ENCODE peak calls at places on chromosomes 2 and 18, in ten cellular contexts. One of them, this sample, is unnamed.

GRCh38 chr2:1701556-1702185 is 42.6 kb downstream of the PXDN start:
- DNase-seq in GM23338: peak
- DNase-seq in substantia nigra: no peak
- DNase-seq in naive thymus-derived CD4-positive, alpha-beta T cell: no peak
- DNase-seq in right lobe of liver: no peak
- DNase-seq in kidney: no peak
- DNase-seq in lower lobe of right lung: no peak
- DNase-seq in endothelial cell of umbilical vein: no peak
- DNase-seq in tibial artery: no peak
- DNase-seq in effector memory CD4-positive, alpha-beta T cell: no peak
- DNase-seq in this sample: no peak

GRCh38 chr2:101720732-101721131 is 23.2 kb downstream of the MAP4K4 start:
- DNase-seq in GM23338: no peak
- DNase-seq in lower lobe of right lung: no peak
- DNase-seq in substantia nigra: no peak
- DNase-seq in endothelial cell of umbilical vein: no peak
- DNase-seq in tibial artery: no peak
- DNase-seq in effector memory CD4-positive, alpha-beta T cell: no peak
- DNase-seq in right lobe of liver: no peak
- DNase-seq in naive thymus-derived CD4-positive, alpha-beta T cell: no peak
- DNase-seq in kidney: no peak
- DNase-seq in this sample: no peak

GRCh38 chr2:219207884-219208740 is 1.5 kb downstream of the ZFAND2B start:
- DNase-seq in tibial artery: no peak
- DNase-seq in GM23338: no peak
- DNase-seq in endothelial cell of umbilical vein: peak
- DNase-seq in effector memory CD4-positive, alpha-beta T cell: no peak
- DNase-seq in kidney: peak
- DNase-seq in substantia nigra: no peak
- DNase-seq in lower lobe of right lung: no peak
- DNase-seq in naive thymus-derived CD4-positive, alpha-beta T cell: no peak
- DNase-seq in right lobe of liver: no peak
- DNase-seq in this sample: no peak

GRCh38 chr2:85472265-85472664 is 53.8 kb downstream of the SH2D6 start:
- DNase-seq in effector memory CD4-positive, alpha-beta T cell: no peak
- DNase-seq in substantia nigra: no peak
- DNase-seq in right lobe of liver: no peak
- DNase-seq in GM23338: peak
- DNase-seq in tibial artery: no peak
- DNase-seq in kidney: no peak
- DNase-seq in naive thymus-derived CD4-positive, alpha-beta T cell: no peak
- DNase-seq in endothelial cell of umbilical vein: no peak
- DNase-seq in lower lobe of right lung: no peak
- DNase-seq in this sample: no peak

GRCh38 chr2:33577660-33578059 is 21.4 kb downstream of the FAM98A start:
- DNase-seq in lower lobe of right lung: no peak
- DNase-seq in GM23338: peak
- DNase-seq in effector memory CD4-positive, alpha-beta T cell: no peak
- DNase-seq in endothelial cell of umbilical vein: no peak
- DNase-seq in right lobe of liver: no peak
- DNase-seq in substantia nigra: no peak
- DNase-seq in naive thymus-derived CD4-positive, alpha-beta T cell: no peak
- DNase-seq in kidney: no peak
- DNase-seq in tibial artery: no peak
- DNase-seq in this sample: no peak

GRCh38 chr2:153299217-153299616 is 179.3 kb downstream of the RPRM start:
- DNase-seq in GM23338: no peak
- DNase-seq in right lobe of liver: no peak
- DNase-seq in naive thymus-derived CD4-positive, alpha-beta T cell: no peak
- DNase-seq in tibial artery: no peak
- DNase-seq in kidney: no peak
- DNase-seq in substantia nigra: no peak
- DNase-seq in effector memory CD4-positive, alpha-beta T cell: no peak
- DNase-seq in lower lobe of right lung: no peak
- DNase-seq in endothelial cell of umbilical vein: no peak
- DNase-seq in this sample: no peak

GRCh38 chr2:112627060-112628040 is 18.4 kb upstream of the SLC20A1 start:
- DNase-seq in lower lobe of right lung: no peak
- DNase-seq in tibial artery: peak
- DNase-seq in effector memory CD4-positive, alpha-beta T cell: no peak
- DNase-seq in substantia nigra: peak
- DNase-seq in GM23338: no peak
- DNase-seq in kidney: no peak
- DNase-seq in naive thymus-derived CD4-positive, alpha-beta T cell: no peak
- DNase-seq in endothelial cell of umbilical vein: peak
- DNase-seq in right lobe of liver: no peak
- DNase-seq in this sample: no peak

GRCh38 chr2:98134138-98134537 is 47.2 kb downstream of the VWA3B start:
- DNase-seq in right lobe of liver: no peak
- DNase-seq in endothelial cell of umbilical vein: peak
- DNase-seq in kidney: no peak
- DNase-seq in lower lobe of right lung: peak
- DNase-seq in GM23338: peak
- DNase-seq in tibial artery: no peak
- DNase-seq in effector memory CD4-positive, alpha-beta T cell: no peak
- DNase-seq in substantia nigra: no peak
- DNase-seq in naive thymus-derived CD4-positive, alpha-beta T cell: no peak
- DNase-seq in this sample: no peak

GRCh38 chr2:73035899-73036778 is 35.4 kb downstream of the SFXN5 start:
- DNase-seq in effector memory CD4-positive, alpha-beta T cell: no peak
- DNase-seq in tibial artery: no peak
- DNase-seq in kidney: no peak
- DNase-seq in substantia nigra: peak
- DNase-seq in right lobe of liver: peak
- DNase-seq in lower lobe of right lung: no peak
- DNase-seq in endothelial cell of umbilical vein: no peak
- DNase-seq in GM23338: peak
- DNase-seq in naive thymus-derived CD4-positive, alpha-beta T cell: no peak
- DNase-seq in this sample: no peak

GRCh38 chr2:73036779-73037165 is 34.7 kb downstream of the SFXN5 start:
- DNase-seq in right lobe of liver: no peak
- DNase-seq in tibial artery: no peak
- DNase-seq in naive thymus-derived CD4-positive, alpha-beta T cell: no peak
- DNase-seq in kidney: no peak
- DNase-seq in endothelial cell of umbilical vein: no peak
- DNase-seq in effector memory CD4-positive, alpha-beta T cell: no peak
- DNase-seq in lower lobe of right lung: no peak
- DNase-seq in GM23338: no peak
- DNase-seq in substantia nigra: peak
- DNase-seq in this sample: no peak

GRCh38 chr2:73033766-73034381 is 37.6 kb downstream of the SFXN5 start:
- DNase-seq in endothelial cell of umbilical vein: no peak
- DNase-seq in GM23338: no peak
- DNase-seq in lower lobe of right lung: no peak
- DNase-seq in tibial artery: no peak
- DNase-seq in right lobe of liver: peak
- DNase-seq in effector memory CD4-positive, alpha-beta T cell: no peak
- DNase-seq in kidney: no peak
- DNase-seq in substantia nigra: no peak
- DNase-seq in naive thymus-derived CD4-positive, alpha-beta T cell: no peak
- DNase-seq in this sample: peak

GRCh38 chr2:73033142-73033765 is 38.3 kb downstream of the SFXN5 start:
- DNase-seq in tibial artery: no peak
- DNase-seq in endothelial cell of umbilical vein: no peak
- DNase-seq in substantia nigra: no peak
- DNase-seq in lower lobe of right lung: no peak
- DNase-seq in kidney: no peak
- DNase-seq in right lobe of liver: no peak
- DNase-seq in GM23338: no peak
- DNase-seq in effector memory CD4-positive, alpha-beta T cell: no peak
- DNase-seq in naive thymus-derived CD4-positive, alpha-beta T cell: no peak
- DNase-seq in this sample: no peak

GRCh38 chr2:73034661-73035374 is 36.7 kb downstream of the SFXN5 start:
- DNase-seq in kidney: no peak
- DNase-seq in lower lobe of right lung: no peak
- DNase-seq in effector memory CD4-positive, alpha-beta T cell: no peak
- DNase-seq in substantia nigra: no peak
- DNase-seq in tibial artery: no peak
- DNase-seq in GM23338: no peak
- DNase-seq in right lobe of liver: no peak
- DNase-seq in naive thymus-derived CD4-positive, alpha-beta T cell: no peak
- DNase-seq in endothelial cell of umbilical vein: no peak
- DNase-seq in this sample: no peak
- H3K27ac ChIP-seq in kidney: no peak
- H3K27ac ChIP-seq in lower lobe of right lung: no peak
- H3K27ac ChIP-seq in effector memory CD4-positive, alpha-beta T cell: no peak
- H3K27ac ChIP-seq in substantia nigra: no peak
- H3K27ac ChIP-seq in tibial artery: no peak
- H3K27ac ChIP-seq in GM23338: no peak
- H3K27ac ChIP-seq in right lobe of liver: peak
- H3K27ac ChIP-seq in naive thymus-derived CD4-positive, alpha-beta T cell: no peak
- H3K27ac ChIP-seq in endothelial cell of umbilical vein: no peak
- H3K27ac ChIP-seq in this sample: no peak

GRCh38 chr18:63904694-63905093 is 3.1 kb upstream of the SERPINB10 start:
- DNase-seq in lower lobe of right lung: no peak
- DNase-seq in endothelial cell of umbilical vein: no peak
- DNase-seq in kidney: no peak
- DNase-seq in naive thymus-derived CD4-positive, alpha-beta T cell: no peak
- DNase-seq in right lobe of liver: no peak
- DNase-seq in GM23338: no peak
- DNase-seq in substantia nigra: no peak
- DNase-seq in tibial artery: no peak
- DNase-seq in effector memory CD4-positive, alpha-beta T cell: no peak
- DNase-seq in this sample: no peak

GRCh38 chr18:63909870-63910269 is 2.1 kb downstream of the SERPINB10 start:
- DNase-seq in naive thymus-derived CD4-positive, alpha-beta T cell: no peak
- DNase-seq in lower lobe of right lung: no peak
- DNase-seq in substantia nigra: no peak
- DNase-seq in kidney: no peak
- DNase-seq in effector memory CD4-positive, alpha-beta T cell: no peak
- DNase-seq in right lobe of liver: no peak
- DNase-seq in tibial artery: no peak
- DNase-seq in endothelial cell of umbilical vein: no peak
- DNase-seq in GM23338: no peak
- DNase-seq in this sample: no peak

GRCh38 chr18:63905361-63905760 is 2.4 kb upstream of the SERPINB10 start:
- DNase-seq in effector memory CD4-positive, alpha-beta T cell: no peak
- DNase-seq in lower lobe of right lung: no peak
- DNase-seq in right lobe of liver: no peak
- DNase-seq in tibial artery: no peak
- DNase-seq in naive thymus-derived CD4-positive, alpha-beta T cell: no peak
- DNase-seq in GM23338: no peak
- DNase-seq in kidney: no peak
- DNase-seq in substantia nigra: no peak
- DNase-seq in endothelial cell of umbilical vein: no peak
- DNase-seq in this sample: no peak

GRCh38 chr18:63908858-63909257 is 1.1 kb downstream of the SERPINB10 start:
- DNase-seq in kidney: no peak
- DNase-seq in substantia nigra: no peak
- DNase-seq in lower lobe of right lung: no peak
- DNase-seq in naive thymus-derived CD4-positive, alpha-beta T cell: no peak
- DNase-seq in right lobe of liver: no peak
- DNase-seq in effector memory CD4-positive, alpha-beta T cell: no peak
- DNase-seq in tibial artery: no peak
- DNase-seq in GM23338: no peak
- DNase-seq in endothelial cell of umbilical vein: no peak
- DNase-seq in this sample: no peak

DNA sequence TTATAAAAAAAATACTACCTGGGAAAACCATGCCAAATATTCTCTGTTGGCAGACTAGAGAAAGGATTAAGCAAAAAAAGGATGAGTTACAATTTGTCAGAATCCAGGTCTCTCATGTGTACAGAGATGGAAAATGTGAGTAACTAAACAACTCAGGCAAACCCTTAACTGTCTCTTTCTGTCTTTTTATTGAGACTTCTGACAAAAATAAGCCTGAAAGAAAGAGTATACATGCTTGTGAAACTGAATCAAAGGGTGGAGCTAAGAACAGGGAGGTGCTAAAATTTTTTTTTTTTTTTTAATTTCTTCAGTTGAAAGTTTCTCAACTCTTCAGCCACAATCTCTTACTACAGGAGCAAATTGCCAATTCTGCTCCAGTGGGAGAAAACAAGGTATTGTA is at the start of gene SERPINB10:
- DNase-seq in effector memory CD4-positive, alpha-beta T cell: no peak
- DNase-seq in right lobe of liver: no peak
- DNase-seq in substantia nigra: no peak
- DNase-seq in kidney: no peak
- DNase-seq in naive thymus-derived CD4-positive, alpha-beta T cell: no peak
- DNase-seq in endothelial cell of umbilical vein: no peak
- DNase-seq in GM23338: no peak
- DNase-seq in lower lobe of right lung: no peak
- DNase-seq in tibial artery: no peak
- DNase-seq in this sample: no peak
- H3K27ac ChIP-seq in effector memory CD4-positive, alpha-beta T cell: no peak
- H3K27ac ChIP-seq in right lobe of liver: no peak
- H3K27ac ChIP-seq in substantia nigra: no peak
- H3K27ac ChIP-seq in kidney: no peak
- H3K27ac ChIP-seq in naive thymus-derived CD4-positive, alpha-beta T cell: no peak
- H3K27ac ChIP-seq in endothelial cell of umbilical vein: no peak
- H3K27ac ChIP-seq in GM23338: no peak
- H3K27ac ChIP-seq in lower lobe of right lung: no peak
- H3K27ac ChIP-seq in tibial artery: no peak
- H3K27ac ChIP-seq in this sample: no peak

DNA sequence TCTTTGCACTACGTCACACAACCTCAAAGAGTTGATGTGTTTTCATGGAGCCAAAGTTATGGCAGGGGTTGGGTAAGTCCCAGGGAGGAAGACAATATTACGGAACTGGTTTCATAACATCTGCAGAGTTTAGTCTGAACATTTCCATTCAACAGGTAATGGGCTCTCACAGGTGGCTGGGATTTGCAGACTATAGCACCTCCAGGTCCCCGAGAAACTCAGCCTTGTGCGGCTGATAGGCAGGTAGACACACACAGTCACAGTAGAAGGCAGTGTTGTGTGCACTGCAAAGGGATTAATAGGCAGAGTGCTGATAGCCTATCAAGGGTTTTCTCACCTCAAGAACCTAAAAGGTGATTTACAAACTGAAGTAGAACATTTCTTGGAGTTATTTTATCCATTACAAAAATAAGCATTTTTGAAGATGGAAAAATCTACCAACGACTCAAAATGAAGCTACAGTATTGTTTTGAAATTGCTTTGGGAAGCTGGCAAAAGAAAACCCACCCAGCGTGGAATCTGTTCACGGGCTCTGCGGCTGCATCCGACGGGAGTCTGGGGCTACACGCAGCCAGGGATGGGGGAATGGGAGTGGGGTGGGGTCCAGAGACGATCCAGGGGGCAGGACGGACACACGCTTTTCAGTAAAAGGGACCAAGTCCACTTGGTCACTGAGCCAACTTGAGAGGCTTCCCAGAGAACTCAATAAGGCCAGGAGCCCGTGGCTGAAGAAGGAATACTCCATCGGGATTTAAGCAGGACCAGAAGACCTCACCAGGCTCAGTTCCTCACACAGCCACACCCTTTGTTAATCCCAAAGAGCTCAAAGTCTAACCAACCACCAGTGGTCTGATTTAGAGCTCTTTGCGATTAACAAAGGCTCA is 82.9 kb downstream of the CHRNA1 start:
- DNase-seq in GM23338: peak
- DNase-seq in kidney: no peak
- DNase-seq in endothelial cell of umbilical vein: no peak
- DNase-seq in effector memory CD4-positive, alpha-beta T cell: no peak
- DNase-seq in lower lobe of right lung: no peak
- DNase-seq in right lobe of liver: no peak
- DNase-seq in naive thymus-derived CD4-positive, alpha-beta T cell: no peak
- DNase-seq in tibial artery: peak
- DNase-seq in substantia nigra: no peak
- DNase-seq in this sample: no peak
- H3K27ac ChIP-seq in GM23338: no peak
- H3K27ac ChIP-seq in kidney: no peak
- H3K27ac ChIP-seq in endothelial cell of umbilical vein: peak
- H3K27ac ChIP-seq in effector memory CD4-positive, alpha-beta T cell: peak
- H3K27ac ChIP-seq in lower lobe of right lung: peak
- H3K27ac ChIP-seq in right lobe of liver: peak
- H3K27ac ChIP-seq in naive thymus-derived CD4-positive, alpha-beta T cell: peak
- H3K27ac ChIP-seq in tibial artery: peak
- H3K27ac ChIP-seq in substantia nigra: peak
- H3K27ac ChIP-seq in this sample: peak

GRCh38 chr18:39209173-39209572 is 1643.6 kb upstream of the CELF4 start:
- DNase-seq in tibial artery: no peak
- DNase-seq in kidney: no peak
- DNase-seq in right lobe of liver: no peak
- DNase-seq in GM23338: no peak
- DNase-seq in substantia nigra: no peak
- DNase-seq in endothelial cell of umbilical vein: no peak
- DNase-seq in effector memory CD4-positive, alpha-beta T cell: no peak
- DNase-seq in lower lobe of right lung: no peak
- DNase-seq in naive thymus-derived CD4-positive, alpha-beta T cell: no peak
- DNase-seq in this sample: no peak
- H3K27ac ChIP-seq in tibial artery: no peak
- H3K27ac ChIP-seq in kidney: no peak
- H3K27ac ChIP-seq in right lobe of liver: no peak
- H3K27ac ChIP-seq in GM23338: no peak
- H3K27ac ChIP-seq in substantia nigra: no peak
- H3K27ac ChIP-seq in endothelial cell of umbilical vein: no peak
- H3K27ac ChIP-seq in effector memory CD4-positive, alpha-beta T cell: no peak
- H3K27ac ChIP-seq in lower lobe of right lung: no peak
- H3K27ac ChIP-seq in naive thymus-derived CD4-positive, alpha-beta T cell: no peak
- H3K27ac ChIP-seq in this sample: no peak